ENCODE peak calls at places on chromosomes 4 and X, in six cellular contexts. G, M, C, V, U and B are unnamed samples.

GRCh38 chrX:102714994-102715393 is 2.7 kb downstream of the GPRASP2 start:
- DNase-seq in M (no peak), C (no peak), V (no peak), G (no peak), U (no peak), B (no peak)

GRCh38 chr4:169117591-169118081 is 107.6 kb upstream of the CBR4 start:
- DNase-seq in C (no peak), M (no peak), G (peak), V (no peak), U (no peak), B (no peak)

GRCh38 chrX:153726286-153727107 is 1.8 kb downstream of the ABCD1 start:
- DNase-seq in G (peak), C (no peak), U (peak), V (peak), M (no peak), B (peak)

GRCh38 chr4:144894525-144894924 is 203.5 kb downstream of the ANAPC10 start:
- DNase-seq in M (no peak), U (no peak), V (no peak), G (peak), C (no peak), B (no peak)

GRCh38 chr4:142278171-142278570 is 567.9 kb downstream of the INPP4B start:
- DNase-seq in M (no peak), G (peak), V (no peak), U (no peak), C (no peak), B (no peak)

GRCh38 chr4:184805462-184806245 is 20.1 kb downstream of the ACSL1 start:
- DNase-seq in C (no peak), V (no peak), G (no peak), U (no peak), M (no peak), B (no peak)

GRCh38 chrX:32269877-32270276 is 941.5 kb downstream of the DMD start:
- DNase-seq in G (no peak), C (no peak), V (no peak), U (no peak), M (no peak), B (no peak)

GRCh38 chr4:16224264-16224663 is 2.0 kb downstream of the TAPT1 start:
- DNase-seq in G (no peak), C (no peak), V (peak), U (peak), M (no peak), B (no peak)

GRCh38 chr4:151711680-151712079 is 49.1 kb downstream of the GATB start:
- DNase-seq in V (no peak), U (no peak), G (no peak), C (no peak), M (no peak), B (no peak)

GRCh38 chrX:120517936-120518335 is 42.8 kb downstream of the CUL4B start:
- DNase-seq in G (peak), V (no peak), U (no peak), C (no peak), M (no peak), B (no peak)

GRCh38 chr4:74109116-74109791 is 10.3 kb upstream of the CXCL2 start:
- DNase-seq in C (peak), G (peak), V (no peak), U (peak), M (no peak), B (no peak)

GRCh38 chr4:69167300-69167699 is 47.2 kb downstream of the UGT2B11 start:
- DNase-seq in V (no peak), U (no peak), G (peak), M (no peak), C (no peak), B (no peak)
- TF ChIP-seq BHLHE40 in V (no peak), U (no peak), G (no peak), M (no peak), C (no peak), B (no peak)

GRCh38 chrX:19372170-19373033 is 28.7 kb downstream of the PDHA1 start:
- DNase-seq in G (peak), U (peak), C (peak), M (peak), V (peak), B (no peak)
- TF ChIP-seq BHLHE40 in G (no peak), U (no peak), C (no peak), M (no peak), V (no peak), B (no peak)

DNA sequence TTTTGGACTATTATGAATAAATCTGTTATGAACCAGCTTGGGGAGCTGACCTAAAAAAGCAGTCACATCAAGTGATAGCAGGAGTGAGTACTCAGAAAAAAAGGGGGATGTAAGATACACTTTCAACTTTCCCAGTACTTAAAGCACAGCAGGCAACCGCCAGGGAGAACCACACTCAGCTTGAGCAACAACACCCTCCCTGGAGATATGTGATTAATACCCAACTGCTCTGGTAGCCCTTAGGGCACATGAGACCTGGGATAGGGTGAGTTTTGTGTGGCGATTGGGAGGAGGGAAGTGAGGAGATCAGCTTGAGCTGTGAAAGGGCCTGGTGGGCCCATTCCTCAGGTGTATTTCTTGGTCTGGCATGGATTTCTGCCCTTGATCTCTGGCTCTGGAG is 220.3 kb upstream of the SFRP2 start:
- DNase-seq in G (no peak), V (no peak), C (no peak), U (no peak), M (no peak), B (no peak)
- TF ChIP-seq BHLHE40 in G (no peak), V (no peak), C (no peak), U (no peak), M (no peak), B (no peak)

DNA sequence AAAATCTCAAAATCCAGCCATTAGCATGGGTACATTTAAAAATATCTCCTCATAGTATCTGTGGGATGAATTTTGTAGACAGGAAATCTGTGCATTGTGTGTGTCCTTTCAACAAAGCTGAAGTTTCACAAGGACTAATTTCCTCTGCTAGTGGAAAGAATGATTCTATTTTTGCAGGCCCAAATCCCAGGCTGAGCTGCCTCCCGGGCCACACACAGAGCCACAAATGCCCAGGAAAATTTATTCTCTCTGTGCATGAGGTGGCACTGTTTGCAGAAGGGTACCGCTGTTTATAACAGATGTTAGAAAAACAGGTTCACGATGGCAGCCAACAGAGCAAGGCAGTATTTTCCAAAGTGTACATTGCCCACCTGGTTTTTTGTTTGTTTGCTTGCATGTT is 11.0 kb upstream of the VCX3B start:
- DNase-seq in G (no peak), V (no peak), C (no peak), M (no peak), U (no peak), B (no peak)
- TF ChIP-seq BHLHE40 in G (no peak), V (no peak), C (no peak), M (no peak), U (no peak), B (no peak)

DNA sequence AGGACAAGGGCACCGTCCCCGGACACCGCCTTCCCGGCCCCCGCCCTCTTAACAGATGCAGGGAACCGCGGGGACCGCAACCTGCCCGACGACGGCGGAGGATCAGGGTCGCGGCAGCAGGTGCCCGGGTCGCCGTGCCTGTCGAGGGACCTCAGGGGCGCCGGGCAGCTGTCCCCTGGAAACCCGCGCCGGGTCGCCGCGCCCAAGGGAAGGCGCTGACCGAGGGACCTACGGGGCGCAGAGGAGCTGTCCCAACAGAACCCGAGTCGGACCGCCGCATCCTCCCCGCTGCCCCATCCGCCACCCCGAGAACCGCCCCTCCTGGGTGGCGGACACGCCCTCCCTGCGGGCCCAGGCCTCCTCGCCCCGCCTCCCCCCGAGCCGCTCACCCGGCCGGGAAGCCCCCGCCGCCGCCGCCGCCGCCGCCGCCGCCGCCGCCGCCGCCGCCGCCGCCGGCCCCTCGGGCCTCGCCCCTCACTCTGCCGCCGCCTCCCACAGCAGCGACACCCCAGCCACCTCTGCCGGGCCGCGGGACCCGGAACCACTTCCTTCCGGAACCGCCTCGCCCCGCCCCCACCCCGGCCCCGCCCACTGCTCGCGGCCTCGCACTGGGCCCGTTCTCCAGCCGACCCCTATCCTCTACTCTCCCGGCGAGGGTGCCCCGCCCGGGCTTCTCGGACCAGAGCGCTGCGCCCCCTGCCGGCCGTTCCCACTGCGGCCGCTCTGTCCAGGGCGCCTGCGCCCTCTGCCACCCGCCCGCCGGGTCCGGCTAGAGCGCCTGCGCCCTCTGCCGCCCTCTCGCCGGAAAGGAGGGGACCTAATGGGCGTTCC is at the start of gene BCLAF3:
- DNase-seq in C (peak), M (peak), U (peak), G (peak), V (peak), B (peak)
- TF ChIP-seq BHLHE40 in C (no peak), M (no peak), U (no peak), G (no peak), V (no peak), B (no peak)

DNA sequence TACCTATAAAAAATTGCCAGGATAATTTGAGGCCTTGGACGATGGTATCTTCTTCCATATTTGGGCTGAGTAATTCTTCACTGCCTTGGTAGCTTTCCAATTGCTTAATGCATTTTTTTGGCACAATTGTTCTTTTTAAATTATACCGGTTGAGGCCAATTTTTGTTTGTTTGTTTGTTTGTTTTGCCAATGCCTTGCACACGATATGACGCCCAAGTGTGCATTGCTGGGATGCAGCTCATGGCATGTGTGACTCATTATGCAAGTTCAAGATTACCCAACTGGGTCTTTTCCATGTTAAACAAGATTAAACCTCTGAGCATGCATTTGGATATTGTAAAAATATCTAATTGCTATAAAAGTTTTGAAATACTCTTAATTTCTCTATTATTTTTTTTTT is 71.1 kb upstream of the KCNIP4 start:
- DNase-seq in U (no peak), G (no peak), M (no peak), V (no peak), C (no peak), B (no peak)
- TF ChIP-seq BHLHE40 in U (no peak), G (no peak), M (no peak), V (no peak), C (no peak), B (no peak)

GRCh38 chr4:146407257-146407656 is 114.5 kb downstream of the SLC10A7 start:
- DNase-seq in V (no peak), U (no peak), G (no peak), C (no peak), M (no peak), B (no peak)

GRCh38 chr4:146398404-146398803 is 123.3 kb downstream of the SLC10A7 start:
- DNase-seq in V (no peak), U (no peak), G (no peak), C (no peak), M (no peak), B (no peak)

GRCh38 chr4:146398896-146399443 is 122.8 kb downstream of the SLC10A7 start:
- DNase-seq in U (peak), C (no peak), G (no peak), V (no peak), M (no peak), B (no peak)

GRCh38 chr4:146401274-146401673 is 120.5 kb downstream of the SLC10A7 start:
- DNase-seq in M (no peak), C (no peak), U (no peak), G (no peak), V (no peak), B (no peak)
- TF ChIP-seq BHLHE40 in M (no peak), C (no peak), U (no peak), G (no peak), V (no peak), B (no peak)

GRCh38 chr4:4560136-4560535 is 18.3 kb upstream of the STX18 start:
- DNase-seq in M (no peak), U (no peak), C (no peak), V (no peak), G (peak), B (no peak)

GRCh38 chr4:4558881-4559280 is 17.0 kb upstream of the STX18 start:
- DNase-seq in U (no peak), G (no peak), C (no peak), M (no peak), V (no peak), B (no peak)

GRCh38 chr4:4564522-4564921 is 22.7 kb upstream of the STX18 start:
- DNase-seq in U (no peak), C (no peak), M (no peak), G (no peak), V (no peak), B (no peak)

GRCh38 chr4:4555916-4556315 is 14.1 kb upstream of the STX18 start:
- DNase-seq in G (peak), U (no peak), C (no peak), V (peak), M (no peak), B (no peak)

GRCh38 chr4:4559596-4559995 is 17.7 kb upstream of the STX18 start:
- DNase-seq in U (no peak), V (no peak), M (no peak), G (peak), C (no peak), B (no peak)
- TF ChIP-seq BHLHE40 in U (no peak), V (no peak), M (no peak), G (peak), C (no peak), B (no peak)